ENCODE peak calls at places on chromosomes 6 and 20, in five cellular contexts. One of them, this sample, is unnamed.

GRCh38 chr20:36153754-36154695 is 515 bp upstream of the EPB41L1 start:
- DNase-seq in myocyte: peak
- DNase-seq in posterior cingulate gyrus: peak
- DNase-seq in right cardiac atrium: peak
- DNase-seq in activated CD4-positive, alpha-beta T cell treated with anti-CD3 and anti-CD28 coated beads, Interleukin-2, amount 10 ng/mL, durations not matched to agents 7 days and 5 days: peak
- DNase-seq in this sample: peak

GRCh38 chr20:44888226-44889103 is 3.0 kb downstream of the YWHAB start:
- DNase-seq in posterior cingulate gyrus: no peak
- DNase-seq in activated CD4-positive, alpha-beta T cell treated with anti-CD3 and anti-CD28 coated beads, Interleukin-2, amount 10 ng/mL, durations not matched to agents 7 days and 5 days: no peak
- DNase-seq in myocyte: no peak
- DNase-seq in right cardiac atrium: no peak
- DNase-seq in this sample: no peak

GRCh38 chr6:138028893-138029292 is 78.3 kb downstream of the PERP start:
- DNase-seq in myocyte: no peak
- DNase-seq in right cardiac atrium: no peak
- DNase-seq in activated CD4-positive, alpha-beta T cell treated with anti-CD3 and anti-CD28 coated beads, Interleukin-2, amount 10 ng/mL, durations not matched to agents 7 days and 5 days: no peak
- DNase-seq in posterior cingulate gyrus: no peak
- DNase-seq in this sample: no peak

GRCh38 chr6:129543981-129544380 is 166.0 kb downstream of the ARHGAP18 start:
- DNase-seq in right cardiac atrium: no peak
- DNase-seq in posterior cingulate gyrus: no peak
- DNase-seq in activated CD4-positive, alpha-beta T cell treated with anti-CD3 and anti-CD28 coated beads, Interleukin-2, amount 10 ng/mL, durations not matched to agents 7 days and 5 days: no peak
- DNase-seq in myocyte: peak
- DNase-seq in this sample: no peak

GRCh38 chr20:57443349-57443748 is 52.2 kb downstream of the RBM38 start:
- DNase-seq in activated CD4-positive, alpha-beta T cell treated with anti-CD3 and anti-CD28 coated beads, Interleukin-2, amount 10 ng/mL, durations not matched to agents 7 days and 5 days: no peak
- DNase-seq in posterior cingulate gyrus: no peak
- DNase-seq in myocyte: no peak
- DNase-seq in right cardiac atrium: no peak
- DNase-seq in this sample: no peak

GRCh38 chr6:3228791-3229565 is 1.5 kb upstream of the TUBB2B start:
- DNase-seq in posterior cingulate gyrus: no peak
- DNase-seq in activated CD4-positive, alpha-beta T cell treated with anti-CD3 and anti-CD28 coated beads, Interleukin-2, amount 10 ng/mL, durations not matched to agents 7 days and 5 days: peak
- DNase-seq in right cardiac atrium: peak
- DNase-seq in myocyte: no peak
- DNase-seq in this sample: no peak

GRCh38 chr6:43773981-43774775 is 4.2 kb downstream of the VEGFA start:
- DNase-seq in right cardiac atrium: no peak
- DNase-seq in myocyte: no peak
- DNase-seq in posterior cingulate gyrus: no peak
- DNase-seq in activated CD4-positive, alpha-beta T cell treated with anti-CD3 and anti-CD28 coated beads, Interleukin-2, amount 10 ng/mL, durations not matched to agents 7 days and 5 days: no peak
- DNase-seq in this sample: no peak

GRCh38 chr6:37913210-37913609 is 93.7 kb downstream of the ZFAND3 start:
- DNase-seq in myocyte: no peak
- DNase-seq in activated CD4-positive, alpha-beta T cell treated with anti-CD3 and anti-CD28 coated beads, Interleukin-2, amount 10 ng/mL, durations not matched to agents 7 days and 5 days: no peak
- DNase-seq in right cardiac atrium: no peak
- DNase-seq in posterior cingulate gyrus: no peak
- DNase-seq in this sample: no peak

GRCh38 chr20:33819456-33819855 is 8.3 kb downstream of the CHMP4B start:
- DNase-seq in activated CD4-positive, alpha-beta T cell treated with anti-CD3 and anti-CD28 coated beads, Interleukin-2, amount 10 ng/mL, durations not matched to agents 7 days and 5 days: no peak
- DNase-seq in myocyte: no peak
- DNase-seq in right cardiac atrium: no peak
- DNase-seq in posterior cingulate gyrus: no peak
- DNase-seq in this sample: no peak

GRCh38 chr6:109580519-109580918 is 97.5 kb upstream of the ZBTB24 start:
- DNase-seq in activated CD4-positive, alpha-beta T cell treated with anti-CD3 and anti-CD28 coated beads, Interleukin-2, amount 10 ng/mL, durations not matched to agents 7 days and 5 days: no peak
- DNase-seq in posterior cingulate gyrus: no peak
- DNase-seq in myocyte: no peak
- DNase-seq in right cardiac atrium: no peak
- DNase-seq in this sample: no peak

GRCh38 chr6:130775421-130776012 is 51.7 kb upstream of the SMLR1 start:
- DNase-seq in myocyte: peak
- DNase-seq in right cardiac atrium: no peak
- DNase-seq in posterior cingulate gyrus: no peak
- DNase-seq in activated CD4-positive, alpha-beta T cell treated with anti-CD3 and anti-CD28 coated beads, Interleukin-2, amount 10 ng/mL, durations not matched to agents 7 days and 5 days: no peak
- DNase-seq in this sample: no peak

GRCh38 chr6:1251198-1252155 is 60.4 kb upstream of the FOXQ1 start:
- DNase-seq in activated CD4-positive, alpha-beta T cell treated with anti-CD3 and anti-CD28 coated beads, Interleukin-2, amount 10 ng/mL, durations not matched to agents 7 days and 5 days: no peak
- DNase-seq in right cardiac atrium: no peak
- DNase-seq in myocyte: no peak
- DNase-seq in posterior cingulate gyrus: no peak
- DNase-seq in this sample: no peak

GRCh38 chr20:52936368-52936986 is 35.7 kb upstream of the TSHZ2 start:
- DNase-seq in posterior cingulate gyrus: no peak
- DNase-seq in myocyte: no peak
- DNase-seq in activated CD4-positive, alpha-beta T cell treated with anti-CD3 and anti-CD28 coated beads, Interleukin-2, amount 10 ng/mL, durations not matched to agents 7 days and 5 days: no peak
- DNase-seq in right cardiac atrium: no peak
- DNase-seq in this sample: no peak

GRCh38 chr6:4397307-4397706 is 261.9 kb upstream of the ECI2 start:
- DNase-seq in activated CD4-positive, alpha-beta T cell treated with anti-CD3 and anti-CD28 coated beads, Interleukin-2, amount 10 ng/mL, durations not matched to agents 7 days and 5 days: no peak
- DNase-seq in right cardiac atrium: no peak
- DNase-seq in posterior cingulate gyrus: peak
- DNase-seq in myocyte: peak
- DNase-seq in this sample: peak

GRCh38 chr6:53130891-53131290 is 17.8 kb downstream of the GCM1 start:
- DNase-seq in posterior cingulate gyrus: no peak
- DNase-seq in right cardiac atrium: no peak
- DNase-seq in myocyte: no peak
- DNase-seq in activated CD4-positive, alpha-beta T cell treated with anti-CD3 and anti-CD28 coated beads, Interleukin-2, amount 10 ng/mL, durations not matched to agents 7 days and 5 days: no peak
- DNase-seq in this sample: no peak

GRCh38 chr6:11232968-11233626 is 629 bp upstream of the NEDD9 start:
- DNase-seq in right cardiac atrium: no peak
- DNase-seq in activated CD4-positive, alpha-beta T cell treated with anti-CD3 and anti-CD28 coated beads, Interleukin-2, amount 10 ng/mL, durations not matched to agents 7 days and 5 days: no peak
- DNase-seq in myocyte: no peak
- DNase-seq in posterior cingulate gyrus: no peak
- DNase-seq in this sample: no peak

GRCh38 chr6:31712296-31712695 is 2.9 kb upstream of the LY6G6D start:
- DNase-seq in activated CD4-positive, alpha-beta T cell treated with anti-CD3 and anti-CD28 coated beads, Interleukin-2, amount 10 ng/mL, durations not matched to agents 7 days and 5 days: peak
- DNase-seq in posterior cingulate gyrus: no peak
- DNase-seq in right cardiac atrium: no peak
- DNase-seq in myocyte: peak
- DNase-seq in this sample: no peak

GRCh38 chr6:127118505-127119360 is at the start of gene RSPO3:
- DNase-seq in myocyte: peak
- DNase-seq in activated CD4-positive, alpha-beta T cell treated with anti-CD3 and anti-CD28 coated beads, Interleukin-2, amount 10 ng/mL, durations not matched to agents 7 days and 5 days: no peak
- DNase-seq in right cardiac atrium: peak
- DNase-seq in posterior cingulate gyrus: peak
- DNase-seq in this sample: peak

GRCh38 chr20:4326194-4327065 is 311.1 kb upstream of the RNF24 start:
- DNase-seq in right cardiac atrium: no peak
- DNase-seq in posterior cingulate gyrus: no peak
- DNase-seq in myocyte: no peak
- DNase-seq in activated CD4-positive, alpha-beta T cell treated with anti-CD3 and anti-CD28 coated beads, Interleukin-2, amount 10 ng/mL, durations not matched to agents 7 days and 5 days: no peak
- DNase-seq in this sample: no peak

GRCh38 chr6:54913211-54913610 is 66.6 kb downstream of the FAM83B start:
- DNase-seq in right cardiac atrium: no peak
- DNase-seq in myocyte: no peak
- DNase-seq in posterior cingulate gyrus: no peak
- DNase-seq in activated CD4-positive, alpha-beta T cell treated with anti-CD3 and anti-CD28 coated beads, Interleukin-2, amount 10 ng/mL, durations not matched to agents 7 days and 5 days: no peak
- DNase-seq in this sample: no peak

This sample was measured in left ventricle myocardium superior.